ENCODE peak calls at places on chromosomes 7 and 10, in nine cellular contexts. O is head of caudate nucleus; E is brain pericyte; W is activated CD4-positive, alpha-beta T cell treated with anti-CD3 and anti-CD28 coated beads, Interleukin-2, amount 10 ng/mL, durations not matched to agents 7 days and 5 days; F is caudate nucleus; J is ACHN; K is GM20000; D is cardiac fibroblast; L is progenitor cell of endocrine pancreas. V is an unnamed sample.

GRCh38 chr10:103053659-103054581 is 135.8 kb downstream of the CNNM2 start:
- DNase-seq in F (peak), O (peak), W (peak), K (peak), D (peak), L (peak), E (peak), J (peak), V (peak)

GRCh38 chr10:132397671-132398565 is 918 bp downstream of the PWWP2B start:
- DNase-seq in E (no peak), D (peak), O (no peak), F (no peak), K (no peak), J (peak), L (no peak), W (peak), V (no peak)

GRCh38 chr10:5206799-5207198 is 10.2 kb downstream of the AKR1C4 start:
- DNase-seq in D (no peak), W (no peak), K (no peak), O (no peak), F (no peak), E (no peak), J (no peak), L (no peak), V (no peak)

GRCh38 chr10:86019141-86019540 is 347.5 kb downstream of the GRID1 start:
- DNase-seq in F (no peak), E (no peak), O (no peak), K (no peak), L (no peak), W (no peak), D (no peak), J (no peak), V (no peak)

GRCh38 chr10:122296363-122297120 is 25.4 kb downstream of the BTBD16 start:
- DNase-seq in K (no peak), O (no peak), W (no peak), F (no peak), L (no peak), D (no peak), E (no peak), J (no peak), V (no peak)

GRCh38 chr10:91691981-91692380 is 59.1 kb upstream of the PPP1R3C start:
- DNase-seq in J (no peak), W (no peak), F (no peak), O (no peak), K (no peak), L (no peak), D (peak), E (no peak), V (no peak)

GRCh38 chr10:47025253-47025539 is 114.0 kb downstream of the PTPN20 start:
- DNase-seq in L (peak), E (no peak), D (no peak), F (no peak), W (no peak), O (no peak), K (no peak), J (no peak), V (no peak)

GRCh38 chr7:128032605-128033235 is 1.5 kb upstream of the LRRC4 start:
- DNase-seq in L (peak), W (no peak), O (peak), K (peak), F (peak), D (no peak), E (no peak), J (no peak), V (no peak)

GRCh38 chr10:36779238-36779846 is 346.1 kb upstream of the ANKRD30A start:
- DNase-seq in D (peak), K (no peak), L (peak), O (no peak), E (peak), F (no peak), J (peak), W (no peak), V (peak)

GRCh38 chr7:21902240-21902639 is 43.5 kb downstream of the CDCA7L start:
- DNase-seq in K (no peak), F (no peak), E (no peak), L (no peak), J (no peak), D (peak), O (no peak), W (no peak), V (no peak)

GRCh38 chr7:3592438-3593134 is 291.5 kb downstream of the SDK1 start:
- DNase-seq in J (no peak), W (no peak), F (no peak), L (no peak), E (no peak), O (no peak), K (no peak), D (no peak), V (no peak)

GRCh38 chr10:81215498-81215897 is 659.5 kb upstream of the NRG3 start:
- DNase-seq in E (no peak), O (no peak), L (no peak), K (no peak), D (peak), W (no peak), F (no peak), J (no peak), V (no peak)

V was measured in hippocampal formation.